ENCODE peak calls at places on chromosomes 16 and 17, in nine cellular contexts. W, R, N, P, S, X, L, V and Y are unnamed samples.

GRCh38 chr16:67278773-67279295 is 498 bp upstream of the PLEKHG4 start:
- DNase-seq in W (no peak), R (no peak), N (no peak), P (peak), S (no peak), X (no peak), L (peak), V (peak), Y (no peak)

GRCh38 chr16:87541004-87541881 is 48.4 kb upstream of the ZCCHC14 start:
- DNase-seq in W (no peak), R (no peak), N (no peak), P (peak), S (peak), X (no peak), L (no peak), V (no peak), Y (peak)

GRCh38 chr16:11788914-11789313 is 8.1 kb downstream of the ZC3H7A start:
- DNase-seq in W (no peak), R (no peak), N (no peak), P (no peak), S (no peak), X (no peak), L (no peak), V (no peak), Y (no peak)

GRCh38 chr16:79209308-79209707 is 391.2 kb downstream of the MAF start:
- DNase-seq in W (no peak), R (no peak), N (no peak), P (no peak), S (no peak), X (no peak), L (no peak), V (no peak), Y (no peak)

GRCh38 chr17:82178499-82179290 is 33.9 kb downstream of the CCDC57 start:
- DNase-seq in W (no peak), R (no peak), N (no peak), P (no peak), S (no peak), X (no peak), L (no peak), V (no peak), Y (no peak)

GRCh38 chr17:17114592-17115225 is 72.5 kb downstream of the MPRIP start:
- DNase-seq in W (no peak), R (no peak), N (no peak), P (peak), S (no peak), X (peak), L (no peak), V (no peak), Y (no peak)

GRCh38 chr16:69880640-69881133 is 70.4 kb upstream of the CLEC18A start:
- DNase-seq in W (no peak), R (no peak), N (no peak), P (peak), S (no peak), X (no peak), L (no peak), V (no peak), Y (peak)

GRCh38 chr17:77382356-77382911 is 241.7 kb downstream of the SEC14L1 start:
- DNase-seq in W (no peak), R (no peak), N (no peak), P (no peak), S (peak), X (no peak), L (no peak), V (no peak), Y (no peak)

GRCh38 chr17:9444687-9445086 is 130.9 kb downstream of the STX8 start:
- DNase-seq in W (no peak), R (no peak), N (no peak), P (no peak), S (no peak), X (no peak), L (no peak), V (no peak), Y (no peak)

GRCh38 chr16:66741971-66742396 is 9.4 kb downstream of the DYNC1LI2 start:
- DNase-seq in W (no peak), R (no peak), N (no peak), P (peak), S (peak), X (no peak), L (no peak), V (no peak), Y (no peak)

GRCh38 chr16:426115-426905 is 861 bp downstream of the RAB11FIP3 start:
- DNase-seq in W (no peak), R (peak), N (no peak), P (peak), S (no peak), X (no peak), L (no peak), V (no peak), Y (no peak)